ENCODE peak calls at places on chromosomes 16 and 17, in six cellular contexts. O is fibroblast of villous mesenchyme, N is HFF-Myc, B is colonic mucosa, D is esophagus squamous epithelium, V is neural progenitor cell. C is an unnamed sample.

GRCh38 chr17:73256220-73256619 is 5.5 kb downstream of the CPSF4L start:
- DNase-seq in O (no peak), N (no peak), B (no peak), D (no peak), V (peak; percentile 20), C (no peak)

GRCh38 chr17:78974635-78975591 is 4.8 kb downstream of the LGALS3BP start:
- DNase-seq in O (peak; percentile 89), N (peak; percentile 74), B (peak; percentile 83), D (no peak), V (no peak), C (peak; percentile 81)

GRCh38 chr16:22671301-22672076 is 142.5 kb upstream of the HS3ST2 start:
- DNase-seq in O (no peak), N (no peak), B (no peak), D (no peak), V (peak; percentile 47), C (peak; percentile 28)

GRCh38 chr16:59552164-59552563 is 818.0 kb upstream of the GOT2 start:
- DNase-seq in O (no peak), N (no peak), B (no peak), D (no peak), V (no peak), C (no peak)

GRCh38 chr17:80847506-80848230 is 144.0 kb upstream of the CHMP6 start:
- DNase-seq in O (no peak), N (no peak), B (peak; percentile 79), D (no peak), V (no peak), C (no peak)

GRCh38 chr16:27369806-27370205 is 32.2 kb upstream of the IL21R start:
- DNase-seq in O (no peak), N (no peak), B (no peak), D (no peak), V (no peak), C (no peak)

GRCh38 chr16:28097500-28097899 is 34.0 kb upstream of the GSG1L start:
- DNase-seq in O (no peak), N (no peak), B (no peak), D (no peak), V (no peak), C (no peak)

GRCh38 chr17:34637548-34638525 is 58.5 kb downstream of the TMEM132E start:
- DNase-seq in O (peak; percentile 60), N (peak; percentile 27), B (peak; percentile 82), D (peak; percentile 6), V (peak; percentile 94), C (peak; percentile 89)

GRCh38 chr17:416293-417206 is 63.9 kb upstream of the RPH3AL start:
- DNase-seq in O (no peak), N (no peak), B (no peak), D (no peak), V (no peak), C (no peak)

GRCh38 chr17:70329751-70330150 is 160.4 kb downstream of the KCNJ2 start:
- DNase-seq in O (no peak), N (no peak), B (no peak), D (no peak), V (no peak), C (no peak)

GRCh38 chr17:36525888-36526287 is 8.8 kb downstream of the MYO19 start:
- DNase-seq in O (no peak), N (no peak), B (no peak), D (no peak), V (no peak), C (no peak)

GRCh38 chr17:34156401-34156740 is 98.7 kb upstream of the CCL2 start:
- DNase-seq in O (no peak), N (no peak), B (no peak), D (no peak), V (peak; percentile 18), C (no peak)

GRCh38 chr17:4531988-4532736 is 23.0 kb downstream of the MYBBP1A start:
- DNase-seq in O (no peak), N (no peak), B (no peak), D (no peak), V (no peak), C (no peak)

GRCh38 chr16:8936421-8936820 is 27.3 kb downstream of the USP7 start:
- DNase-seq in O (peak; percentile 42), N (no peak), B (no peak), D (no peak), V (peak; percentile 61), C (peak; percentile 76)

GRCh38 chr17:77151236-77151635 is 10.5 kb downstream of the SEC14L1 start:
- DNase-seq in O (no peak), N (no peak), B (no peak), D (no peak), V (no peak), C (no peak)

GRCh38 chr17:9531080-9531479 is 44.5 kb downstream of the STX8 start:
- DNase-seq in O (peak; percentile 34), N (no peak), B (no peak), D (no peak), V (no peak), C (no peak)

GRCh38 chr16:13940397-13940933 is 20.5 kb downstream of the ERCC4 start:
- DNase-seq in O (peak; percentile 17), N (no peak), B (no peak), D (no peak), V (peak; percentile 34), C (no peak)
- TF ChIP-seq CTCF in O (no peak), N (no peak), B (no peak), D (no peak), V (no peak), C (no peak)

GRCh38 chr17:82710499-82711232 is 5.8 kb upstream of the FN3KRP start:
- DNase-seq in O (no peak), N (no peak), B (no peak), D (no peak), V (peak; percentile 26), C (no peak)
- TF ChIP-seq CTCF in O (no peak), N (no peak), B (no peak), D (no peak), V (no peak), C (no peak)

GRCh38 chr17:28228109-28228840 is 90.7 kb upstream of the TMEM97 start:
- DNase-seq in O (no peak), N (no peak), B (no peak), D (no peak), V (peak; percentile 50), C (no peak)
- TF ChIP-seq CTCF in O (peak; percentile 29), N (peak; percentile 24), B (no peak), D (no peak), V (peak; percentile 41), C (peak; percentile 41)

DNA sequence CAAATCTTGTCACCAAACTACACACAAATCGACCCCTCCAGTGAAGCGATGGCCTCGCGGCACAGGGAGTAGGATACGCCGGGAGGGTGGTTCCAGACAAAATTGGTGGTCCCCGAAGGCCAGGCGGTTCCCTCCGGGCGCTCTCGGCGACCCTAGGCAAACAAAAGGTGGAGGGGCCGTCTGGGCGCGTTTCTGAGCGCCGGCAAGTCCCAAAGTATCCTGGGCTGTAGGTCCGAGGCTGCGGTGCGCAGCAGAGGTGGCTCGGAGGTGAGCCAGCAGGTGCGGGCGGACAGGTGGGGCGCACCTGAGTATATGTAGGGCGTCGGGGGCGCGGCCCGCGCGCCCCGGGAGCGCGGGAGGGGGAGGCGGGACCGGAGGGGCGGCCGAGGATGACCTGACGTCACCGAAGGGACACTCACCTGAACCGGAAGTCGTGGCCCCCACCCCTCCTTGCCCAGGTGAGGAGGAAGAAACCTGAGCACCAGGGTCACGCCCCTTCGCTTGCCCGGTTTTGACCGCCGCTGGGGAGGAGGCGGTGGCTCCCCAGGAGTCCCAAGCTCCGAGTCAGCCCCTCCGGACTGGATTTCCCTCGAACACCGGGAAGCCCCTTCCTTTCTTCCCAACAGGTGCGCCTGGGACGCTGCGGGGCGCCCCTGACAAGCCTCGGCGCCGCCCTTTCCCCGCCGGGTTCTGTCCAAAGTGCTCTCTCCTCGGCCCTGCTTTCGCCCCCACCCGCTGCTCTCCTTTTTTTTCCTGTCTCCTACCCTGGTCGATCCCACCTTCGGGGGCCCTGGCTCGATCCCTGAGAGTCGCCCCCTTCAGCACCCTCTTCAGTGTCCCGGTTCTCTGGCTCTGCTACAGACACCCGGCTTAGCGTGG is at the start of gene CLDN7:
- DNase-seq in O (no peak), N (no peak), B (peak; percentile 96), D (no peak), V (peak; percentile 37), C (no peak)
- TF ChIP-seq CTCF in O (no peak), N (no peak), B (no peak), D (no peak), V (no peak), C (no peak)

GRCh38 chr17:50632637-50633036 is 2.0 kb upstream of the ABCC3 start:
- DNase-seq in O (no peak), N (no peak), B (no peak), D (no peak), V (no peak), C (no peak)
- TF ChIP-seq CTCF in O (no peak), N (no peak), B (no peak), D (no peak), V (no peak), C (no peak)

GRCh38 chr17:2366747-2367494 is 29.6 kb downstream of the SGSM2 start:
- DNase-seq in O (no peak), N (no peak), B (no peak), D (no peak), V (peak; percentile 66), C (peak; percentile 69)
- TF ChIP-seq CTCF in O (peak; percentile 30), N (peak; percentile 25), B (no peak), D (no peak), V (peak; percentile 61), C (peak; percentile 29)

C was measured in glutamatergic neuron.